ENCODE peak calls at places on chromosomes 6 and 20, in seven cellular contexts. M is EH; D is T-helper 9 cell; O is stimulated activated CD8-positive, alpha-beta memory T cell treated with anti-CD3 and anti-CD28 coated beads, Interleukin-2, amount 100 ng/mL, for 1 hour; W is HuH-7.5; P is NCI-H446 treated with DMSO at 0.1 percent for 48 hours; V is C1 segment of cervical spinal cord. R is an unnamed sample.

GRCh38 chr6:135673671-135674309 is 176.2 kb upstream of the AHI1 start:
- DNase-seq in M (peak; percentile 40), D (no peak), O (no peak), W (no peak), P (no peak), V (no peak), R (no peak)

GRCh38 chr6:169183233-169183632 is 70.4 kb downstream of the THBS2 start:
- DNase-seq in M (no peak), D (no peak), O (no peak), W (no peak), P (no peak), V (no peak), R (peak; percentile 55)

GRCh38 chr6:27669798-27670301 is 196.9 kb upstream of the ZNF184 start:
- DNase-seq in M (no peak), D (no peak), O (no peak), W (no peak), P (no peak), V (no peak), R (no peak)

GRCh38 chr6:80988892-80989291 is 763.6 kb downstream of the TENT5A start:
- DNase-seq in M (no peak), D (no peak), O (no peak), W (no peak), P (no peak), V (no peak), R (no peak)

GRCh38 chr6:141790921-141791320 is 341.8 kb upstream of the GJE1 start:
- DNase-seq in M (no peak), D (no peak), O (no peak), W (no peak), P (no peak), V (no peak), R (no peak)

GRCh38 chr6:36111526-36111925 is 18.8 kb upstream of the MAPK13 start:
- DNase-seq in M (no peak), D (no peak), O (no peak), W (no peak), P (no peak), V (no peak), R (no peak)

GRCh38 chr6:13687917-13688351 is 23.7 kb downstream of the RANBP9 start:
- DNase-seq in M (no peak), D (no peak), O (no peak), W (no peak), P (no peak), V (no peak), R (no peak)

GRCh38 chr6:83417880-83418663 is 12.8 kb downstream of the ME1 start:
- DNase-seq in M (peak; percentile 58), D (no peak), O (no peak), W (no peak), P (no peak), V (no peak), R (peak; percentile 26)

GRCh38 chr6:51027283-51028065 is 208.8 kb downstream of the TFAP2B start:
- DNase-seq in M (no peak), D (no peak), O (no peak), W (no peak), P (no peak), V (no peak), R (no peak)

GRCh38 chr6:40148882-40149573 is 214.8 kb upstream of the MOCS1 start:
- DNase-seq in M (no peak), D (no peak), O (no peak), W (no peak), P (no peak), V (no peak), R (no peak)

GRCh38 chr20:33038243-33038642 is 6.8 kb downstream of the BPIFB6 start:
- DNase-seq in M (no peak), D (no peak), O (no peak), W (no peak), P (no peak), V (no peak), R (peak; percentile 14)

GRCh38 chr20:58192065-58192464 is 36.4 kb downstream of the ANKRD60 start:
- DNase-seq in M (no peak), D (no peak), O (no peak), W (no peak), P (no peak), V (no peak), R (no peak)